ENCODE peak calls at places on chromosome 10, in eight cellular contexts. N, W, A, P, Q, H, F and I are unnamed samples.

GRCh38 chr10:88966785-88967184 is 14.2 kb upstream of the ACTA2 start:
- DNase-seq in N (peak), W (no peak), A (no peak), P (no peak), Q (no peak), H (no peak), F (no peak), I (no peak)

GRCh38 chr10:3990307-3990706 is 205.3 kb upstream of the KLF6 start:
- DNase-seq in N (no peak), W (no peak), A (no peak), P (peak), Q (no peak), H (no peak), F (no peak), I (no peak)

GRCh38 chr10:3825244-3825643 is 40.2 kb upstream of the KLF6 start:
- DNase-seq in N (peak), W (no peak), A (peak), P (peak), Q (no peak), H (peak), F (no peak), I (no peak)

GRCh38 chr10:79374312-79375191 is 27.3 kb downstream of the PPIF start:
- DNase-seq in N (peak), W (peak), A (peak), P (peak), Q (peak), H (peak), F (peak), I (peak)

GRCh38 chr10:61628875-61629513 is 33.7 kb upstream of the CABCOCO1 start:
- DNase-seq in N (no peak), W (no peak), A (peak), P (no peak), Q (peak), H (peak), F (no peak), I (no peak)

GRCh38 chr10:97422921-97423420 is 3.0 kb upstream of the PGAM1 start:
- DNase-seq in N (no peak), W (no peak), A (peak), P (no peak), Q (no peak), H (peak), F (no peak), I (no peak)

GRCh38 chr10:3623746-3624145 is 161.3 kb downstream of the KLF6 start:
- DNase-seq in N (no peak), W (no peak), A (peak), P (no peak), Q (peak), H (peak), F (peak), I (no peak)

GRCh38 chr10:90318659-90319058 is 539.2 kb downstream of the HTR7 start:
- DNase-seq in N (no peak), W (no peak), A (no peak), P (no peak), Q (no peak), H (no peak), F (no peak), I (no peak)

GRCh38 chr10:9625266-9625776 is 1392.4 kb upstream of the CELF2 start:
- DNase-seq in N (no peak), W (no peak), A (peak), P (no peak), Q (no peak), H (no peak), F (no peak), I (no peak)

GRCh38 chr10:129537178-129537577 is 70.1 kb downstream of the MGMT start:
- DNase-seq in N (no peak), W (no peak), A (no peak), P (no peak), Q (no peak), H (no peak), F (no peak), I (no peak)

GRCh38 chr10:108629843-108630242 is 1293.5 kb downstream of the XPNPEP1 start:
- DNase-seq in N (no peak), W (no peak), A (no peak), P (no peak), Q (no peak), H (peak), F (no peak), I (no peak)

GRCh38 chr10:71268247-71268691 is 50.8 kb upstream of the SLC29A3 start:
- DNase-seq in N (no peak), W (no peak), A (peak), P (no peak), Q (no peak), H (peak), F (no peak), I (no peak)

GRCh38 chr10:75407716-75408511 is 6.3 kb upstream of the ZNF503 start:
- DNase-seq in N (peak), W (no peak), A (peak), P (peak), Q (no peak), H (no peak), F (peak), I (no peak)

GRCh38 chr10:21727452-21728168 is 193.6 kb downstream of the MLLT10 start:
- DNase-seq in N (no peak), W (no peak), A (peak), P (peak), Q (no peak), H (no peak), F (no peak), I (no peak)

GRCh38 chr10:102024799-102025198 is 31.2 kb downstream of the ARMH3 start:
- DNase-seq in N (no peak), W (no peak), A (no peak), P (no peak), Q (no peak), H (no peak), F (no peak), I (no peak)

GRCh38 chr10:12656518-12657142 is 307.3 kb downstream of the CAMK1D start:
- DNase-seq in N (no peak), W (no peak), A (peak), P (no peak), Q (peak), H (peak), F (peak), I (no peak)

GRCh38 chr10:72058989-72059842 is 29.1 kb downstream of the SPOCK2 start:
- DNase-seq in N (no peak), W (no peak), A (no peak), P (no peak), Q (no peak), H (peak), F (no peak), I (no peak)

GRCh38 chr10:11020026-11020820 is 2.6 kb downstream of the CELF2 start:
- DNase-seq in N (no peak), W (no peak), A (no peak), P (no peak), Q (no peak), H (no peak), F (no peak), I (no peak)

GRCh38 chr10:95531994-95532399 is 29.2 kb downstream of the SORBS1 start:
- DNase-seq in N (no peak), W (no peak), A (no peak), P (no peak), Q (no peak), H (no peak), F (peak), I (no peak)

GRCh38 chr10:70323697-70324340 is 40.0 kb upstream of the NPFFR1 start:
- DNase-seq in N (no peak), W (no peak), A (no peak), P (no peak), Q (no peak), H (no peak), F (no peak), I (no peak)

GRCh38 chr10:89481662-89482061 is 53.7 kb downstream of the SLC16A12 start:
- DNase-seq in N (no peak), W (no peak), A (peak), P (no peak), Q (peak), H (peak), F (no peak), I (no peak)

GRCh38 chr10:1058017-1058416 is 1.8 kb downstream of the WDR37 start:
- DNase-seq in N (no peak), W (no peak), A (no peak), P (no peak), Q (no peak), H (no peak), F (no peak), I (no peak)

GRCh38 chr10:114754445-114755320 is 66.9 kb upstream of the FHIP2A start:
- DNase-seq in N (no peak), W (no peak), A (peak), P (no peak), Q (no peak), H (peak), F (no peak), I (no peak)

GRCh38 chr10:810351-810846 is 120.9 kb upstream of the DIP2C start:
- DNase-seq in N (no peak), W (no peak), A (peak), P (no peak), Q (no peak), H (peak), F (peak), I (peak)

GRCh38 chr10:42149027-42149700 is 489.2 kb downstream of the ZNF33B start:
- DNase-seq in N (peak), W (no peak), A (no peak), P (no peak), Q (no peak), H (no peak), F (no peak), I (peak)

GRCh38 chr10:97229322-97229721 is 43.6 kb upstream of the SLIT1 start:
- DNase-seq in N (no peak), W (no peak), A (no peak), P (no peak), Q (no peak), H (no peak), F (no peak), I (no peak)

GRCh38 chr10:74859546-74859945 is 33.1 kb downstream of the KAT6B start:
- DNase-seq in N (no peak), W (no peak), A (no peak), P (no peak), Q (no peak), H (peak), F (no peak), I (no peak)

GRCh38 chr10:88865281-88865876 is 13.7 kb upstream of the ANKRD22 start:
- DNase-seq in N (no peak), W (no peak), A (peak), P (no peak), Q (no peak), H (peak), F (no peak), I (no peak)

GRCh38 chr10:27723436-27723835 is 22.2 kb downstream of the MKX start:
- DNase-seq in N (no peak), W (no peak), A (peak), P (no peak), Q (no peak), H (no peak), F (no peak), I (no peak)

GRCh38 chr10:123994417-123995081 is 98.8 kb downstream of the CHST15 start:
- DNase-seq in N (peak), W (peak), A (peak), P (peak), Q (peak), H (peak), F (peak), I (peak)

GRCh38 chr10:123995461-123996131 is 97.8 kb downstream of the CHST15 start:
- DNase-seq in N (peak), W (no peak), A (peak), P (peak), Q (peak), H (peak), F (peak), I (peak)

GRCh38 chr10:24208661-24209420 is at the start of gene KIAA1217:
- DNase-seq in N (peak), W (no peak), A (peak), P (peak), Q (no peak), H (peak), F (no peak), I (no peak)

GRCh38 chr10:75168275-75168674 is 42.3 kb upstream of the VDAC2 start:
- DNase-seq in N (no peak), W (no peak), A (no peak), P (no peak), Q (no peak), H (no peak), F (no peak), I (no peak)

GRCh38 chr10:66782776-66783175 is 143.1 kb upstream of the LRRTM3 start:
- DNase-seq in N (no peak), W (no peak), A (peak), P (no peak), Q (no peak), H (no peak), F (no peak), I (no peak)

GRCh38 chr10:93006435-93007039 is 54.1 kb upstream of the CYP26C1 start:
- DNase-seq in N (no peak), W (no peak), A (peak), P (no peak), Q (peak), H (peak), F (peak), I (no peak)

GRCh38 chr10:78539247-78539766 is 505.6 kb downstream of the RPS24 start:
- DNase-seq in N (no peak), W (no peak), A (no peak), P (no peak), Q (no peak), H (no peak), F (no peak), I (no peak)

GRCh38 chr10:17622061-17622460 is 4.9 kb upstream of the HACD1 start:
- DNase-seq in N (no peak), W (no peak), A (no peak), P (no peak), Q (no peak), H (no peak), F (no peak), I (no peak)

GRCh38 chr10:96448021-96448457 is 65.7 kb downstream of the TLL2 start:
- DNase-seq in N (peak), W (no peak), A (peak), P (no peak), Q (peak), H (no peak), F (peak), I (peak)

GRCh38 chr10:103685880-103686669 is 169.3 kb downstream of the SH3PXD2A start:
- DNase-seq in N (peak), W (peak), A (peak), P (peak), Q (no peak), H (peak), F (peak), I (peak)

GRCh38 chr10:33937259-33937658 is 602.8 kb upstream of the NRP1 start:
- DNase-seq in N (no peak), W (no peak), A (no peak), P (no peak), Q (no peak), H (no peak), F (no peak), I (no peak)
- TF ChIP-seq CTCF in N (no peak), W (no peak), A (no peak), P (no peak), Q (no peak), H (no peak), F (no peak), I (no peak)

GRCh38 chr10:31620236-31621151 is 301.5 kb downstream of the ZEB1 start:
- DNase-seq in N (peak), W (no peak), A (peak), P (peak), Q (peak), H (peak), F (no peak), I (no peak)
- TF ChIP-seq CTCF in N (no peak), W (no peak), A (peak), P (no peak), Q (peak), H (peak), F (no peak), I (no peak)

GRCh38 chr10:77350711-77351119 is 286.9 kb downstream of the KCNMA1 start:
- DNase-seq in N (peak), W (no peak), A (peak), P (peak), Q (peak), H (peak), F (no peak), I (no peak)
- TF ChIP-seq CTCF in N (no peak), W (no peak), A (peak), P (no peak), Q (no peak), H (no peak), F (no peak), I (no peak)

DNA sequence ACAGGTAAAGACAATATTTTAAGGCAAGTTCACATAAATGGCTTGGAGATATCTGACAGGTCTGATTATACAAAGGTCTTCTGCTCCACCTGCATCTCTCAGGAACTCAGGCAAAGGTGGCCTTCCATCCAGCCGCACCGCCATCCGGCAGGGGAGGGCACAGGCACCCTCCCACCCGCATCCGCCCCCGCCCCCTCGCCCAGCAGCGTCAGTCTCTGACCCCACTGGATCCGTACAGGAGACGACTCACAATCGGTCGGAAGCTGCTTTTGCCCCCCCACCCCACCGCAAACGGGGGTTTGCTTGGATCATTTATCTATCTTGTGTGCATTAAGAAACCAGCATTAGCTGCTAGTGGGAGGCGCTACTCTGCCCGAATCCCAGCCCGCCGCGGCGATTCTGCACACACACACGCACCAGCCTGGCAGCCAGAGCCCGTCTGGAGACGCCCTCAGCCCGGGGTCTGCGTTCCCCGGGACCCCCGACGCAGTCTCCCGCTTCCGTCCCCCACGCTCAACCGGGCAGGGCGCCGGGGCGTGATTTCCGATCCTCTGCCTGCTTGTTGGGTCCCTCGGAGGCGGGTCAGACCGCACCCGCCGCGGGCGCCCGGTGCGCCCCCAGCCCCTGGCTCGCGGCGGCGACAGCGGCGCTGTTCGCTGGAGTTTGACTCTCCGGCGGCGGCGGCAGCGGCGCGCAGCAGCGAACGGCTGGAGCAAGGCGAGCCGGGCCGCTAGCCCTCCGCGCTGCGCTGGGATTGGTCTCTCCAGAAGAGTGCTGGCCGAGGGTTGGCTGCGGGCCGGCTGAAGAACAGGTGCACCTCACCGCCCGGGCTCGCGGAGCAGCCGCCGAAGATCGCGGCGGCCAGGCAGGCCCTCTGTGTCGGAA is 820 bp upstream of the NRG3 start:
- DNase-seq in N (peak), W (no peak), A (peak), P (peak), Q (peak), H (peak), F (peak), I (no peak)
- TF ChIP-seq CTCF in N (no peak), W (no peak), A (no peak), P (no peak), Q (no peak), H (no peak), F (no peak), I (no peak)

DNA sequence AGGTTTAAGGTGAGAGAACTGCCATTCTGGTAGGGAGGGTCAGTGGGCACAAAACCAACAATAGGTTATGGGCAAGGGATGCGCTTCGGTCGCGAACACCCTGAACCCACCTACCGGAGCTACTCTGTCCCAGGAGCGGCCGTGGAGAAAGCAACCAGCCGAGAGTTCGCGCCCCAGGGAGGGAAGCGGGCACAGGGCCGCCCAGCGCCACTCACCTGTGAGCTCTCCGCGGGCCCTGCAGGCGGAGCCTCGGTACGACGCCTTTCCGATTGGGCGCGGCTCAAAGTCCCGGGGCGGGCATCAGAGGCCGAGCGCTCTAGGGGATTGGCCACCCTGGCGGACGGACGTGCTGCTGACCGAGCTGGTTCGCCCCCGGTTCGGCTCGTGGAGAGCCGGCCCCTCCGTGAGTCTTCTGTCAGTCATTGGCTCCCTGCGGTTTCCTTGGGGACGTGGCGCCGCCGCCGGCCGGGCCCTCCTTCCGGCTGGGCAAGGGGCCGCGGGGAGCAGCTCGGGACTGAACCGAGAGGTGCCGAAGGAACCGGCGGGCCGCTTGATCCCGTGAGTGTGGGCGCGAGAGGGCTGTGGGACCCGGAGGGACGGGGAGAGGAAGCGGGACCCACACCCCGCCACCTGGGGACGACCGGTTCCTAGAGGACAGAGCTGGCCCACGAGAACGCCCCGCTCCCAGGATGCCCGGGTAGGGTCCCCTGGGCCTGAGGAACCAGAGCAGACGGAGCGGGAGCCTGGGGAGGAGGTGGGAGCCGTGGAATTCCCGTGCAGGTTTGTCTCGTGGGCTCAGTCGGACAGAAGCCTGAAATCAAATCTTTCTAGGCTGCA is at the start of gene ENTPD7:
- DNase-seq in N (peak), W (peak), A (peak), P (peak), Q (peak), H (peak), F (peak), I (peak)
- TF ChIP-seq CTCF in N (peak), W (no peak), A (no peak), P (no peak), Q (peak), H (no peak), F (no peak), I (peak)

GRCh38 chr10:132225849-132226205 is 39.1 kb downstream of the DPYSL4 start:
- DNase-seq in N (no peak), W (no peak), A (no peak), P (no peak), Q (no peak), H (no peak), F (no peak), I (no peak)
- TF ChIP-seq CTCF in N (no peak), W (no peak), A (no peak), P (no peak), Q (no peak), H (no peak), F (no peak), I (no peak)

GRCh38 chr10:99487125-99487524 is 45.6 kb upstream of the NKX2-3 start:
- DNase-seq in N (no peak), W (no peak), A (no peak), P (no peak), Q (no peak), H (no peak), F (no peak), I (no peak)

GRCh38 chr10:99484626-99485581 is 47.8 kb upstream of the NKX2-3 start:
- DNase-seq in N (no peak), W (no peak), A (no peak), P (no peak), Q (no peak), H (no peak), F (no peak), I (no peak)
- TF ChIP-seq CTCF in N (no peak), W (no peak), A (peak), P (no peak), Q (no peak), H (no peak), F (no peak), I (no peak)

GRCh38 chr10:48522011-48522765 is 82.7 kb downstream of the ARHGAP22 start:
- DNase-seq in N (no peak), W (no peak), A (peak), P (no peak), Q (no peak), H (no peak), F (no peak), I (peak)

GRCh38 chr10:48523212-48523819 is 81.6 kb downstream of the ARHGAP22 start:
- DNase-seq in N (peak), W (no peak), A (peak), P (no peak), Q (peak), H (peak), F (no peak), I (no peak)

GRCh38 chr10:48525113-48525512 is 79.8 kb downstream of the ARHGAP22 start:
- DNase-seq in N (no peak), W (no peak), A (no peak), P (no peak), Q (no peak), H (no peak), F (no peak), I (peak)

GRCh38 chr10:48525956-48526355 is 78.9 kb downstream of the ARHGAP22 start:
- DNase-seq in N (no peak), W (no peak), A (no peak), P (no peak), Q (no peak), H (no peak), F (no peak), I (peak)

GRCh38 chr10:48523820-48524758 is 80.8 kb downstream of the ARHGAP22 start:
- DNase-seq in N (no peak), W (no peak), A (peak), P (no peak), Q (no peak), H (peak), F (peak), I (peak)
- TF ChIP-seq CTCF in N (no peak), W (no peak), A (peak), P (peak), Q (peak), H (peak), F (no peak), I (peak)

GRCh38 chr10:30151581-30152389 is 92.4 kb upstream of the JCAD start:
- DNase-seq in N (peak), W (no peak), A (peak), P (no peak), Q (peak), H (peak), F (no peak), I (peak)
- TF ChIP-seq CTCF in N (no peak), W (no peak), A (peak), P (no peak), Q (peak), H (no peak), F (no peak), I (peak)